ENCODE peak calls at places on chromosomes 2 and 18, in six cellular contexts. Z is aorta, F is transverse colon, E is lower lobe of right lung, I is pancreas, A is A549. X is an unnamed sample.

GRCh38 chr2:62801110-62801509 is 95.6 kb downstream of the EHBP1 start:
- DNase-seq in Z (no peak), F (no peak), E (no peak), I (no peak), A (no peak), X (no peak)

GRCh38 chr2:109168716-109169115 is 39.7 kb downstream of the SH3RF3 start:
- DNase-seq in Z (no peak), F (no peak), E (no peak), I (no peak), A (no peak), X (no peak)

GRCh38 chr2:36965751-36966369 is 476 bp downstream of the STRN start:
- DNase-seq in Z (peak; percentile 84), F (peak; percentile 48), E (peak; percentile 62), I (peak; percentile 55), A (peak; percentile 53), X (peak; percentile 16)

GRCh38 chr18:28039078-28039477 is 137.9 kb downstream of the CDH2 start:
- DNase-seq in Z (no peak), F (no peak), E (no peak), I (no peak), A (peak; percentile 74), X (no peak)

GRCh38 chr2:71665168-71666093 is 212.1 kb downstream of the DYSF start:
- DNase-seq in Z (peak; percentile 39), F (peak; percentile 40), E (no peak), I (peak; percentile 36), A (no peak), X (no peak)

GRCh38 chr2:144453039-144453336 is 66.9 kb downstream of the ZEB2 start:
- DNase-seq in Z (no peak), F (no peak), E (no peak), I (no peak), A (peak; percentile 21), X (no peak)

GRCh38 chr2:45585267-45585861 is 25.7 kb downstream of the SRBD1 start:
- DNase-seq in Z (no peak), F (no peak), E (no peak), I (no peak), A (peak; percentile 77), X (peak; percentile 19)

GRCh38 chr2:171141320-171141719 is 19.4 kb downstream of the TLK1 start:
- DNase-seq in Z (no peak), F (no peak), E (no peak), I (no peak), A (no peak), X (no peak)

GRCh38 chr18:23330423-23330822 is 122.7 kb upstream of the RIOK3 start:
- DNase-seq in Z (no peak), F (peak; percentile 44), E (peak; percentile 55), I (no peak), A (no peak), X (no peak)

GRCh38 chr2:82731824-82732223 is 1727.3 kb downstream of the SUCLG1 start:
- DNase-seq in Z (no peak), F (no peak), E (no peak), I (no peak), A (no peak), X (no peak)

GRCh38 chr18:63451774-63452173 is 25.0 kb upstream of the SERPINB5 start:
- DNase-seq in Z (no peak), F (peak; percentile 60), E (no peak), I (no peak), A (no peak), X (no peak)

GRCh38 chr2:209368924-209369323 is 54.9 kb upstream of the MAP2 start:
- DNase-seq in Z (peak; percentile 77), F (peak; percentile 48), E (peak; percentile 72), I (no peak), A (peak; percentile 83), X (no peak)

GRCh38 chr2:205934443-205934842 is 151.5 kb downstream of the INO80D start:
- DNase-seq in Z (no peak), F (no peak), E (no peak), I (no peak), A (peak; percentile 54), X (no peak)

GRCh38 chr2:164903214-164903613 is 52.1 kb downstream of the SLC38A11 start:
- DNase-seq in Z (no peak), F (no peak), E (no peak), I (no peak), A (no peak), X (no peak)

GRCh38 chr2:234156326-234156725 is 105.8 kb downstream of the SPP2 start:
- DNase-seq in Z (no peak), F (no peak), E (no peak), I (no peak), A (no peak), X (no peak)

GRCh38 chr2:234377761-234378341 is 119.0 kb downstream of the ARL4C start:
- DNase-seq in Z (no peak), F (no peak), E (no peak), I (no peak), A (no peak), X (no peak)

GRCh38 chr2:237062585-237062984 is 23.1 kb upstream of the COPS8 start:
- DNase-seq in Z (no peak), F (no peak), E (no peak), I (no peak), A (no peak), X (no peak)

GRCh38 chr18:7568426-7568825 is 1.3 kb downstream of the PTPRM start:
- DNase-seq in Z (peak; percentile 87), F (peak; percentile 9), E (peak; percentile 62), I (peak; percentile 84), A (no peak), X (no peak)

GRCh38 chr2:177989029-177989885 is 83.3 kb downstream of the PDE11A start:
- DNase-seq in Z (no peak), F (no peak), E (no peak), I (no peak), A (peak; percentile 53), X (no peak)

GRCh38 chr2:9333591-9334171 is 89.6 kb downstream of the ITGB1BP1 start:
- DNase-seq in Z (no peak), F (peak; percentile 72), E (no peak), I (no peak), A (peak; percentile 83), X (no peak)

GRCh38 chr18:39672171-39672570 is 2106.6 kb upstream of the CELF4 start:
- DNase-seq in Z (no peak), F (no peak), E (no peak), I (no peak), A (no peak), X (no peak)

GRCh38 chr2:54088191-54088634 is 27.2 kb upstream of the ACYP2 start:
- DNase-seq in Z (no peak), F (no peak), E (no peak), I (peak; percentile 23), A (no peak), X (no peak)
- H3K4me1 ChIP-seq in Z (no peaks in the 10 kb centered on the region), F (no peaks in the 10 kb centered on the region), E (peaks cover 4% of the 10 kb centered on the region), I (no peaks in the 10 kb centered on the region), A (no peaks in the 10 kb centered on the region), X (peaks cover 7% of the 10 kb centered on the region)

DNA sequence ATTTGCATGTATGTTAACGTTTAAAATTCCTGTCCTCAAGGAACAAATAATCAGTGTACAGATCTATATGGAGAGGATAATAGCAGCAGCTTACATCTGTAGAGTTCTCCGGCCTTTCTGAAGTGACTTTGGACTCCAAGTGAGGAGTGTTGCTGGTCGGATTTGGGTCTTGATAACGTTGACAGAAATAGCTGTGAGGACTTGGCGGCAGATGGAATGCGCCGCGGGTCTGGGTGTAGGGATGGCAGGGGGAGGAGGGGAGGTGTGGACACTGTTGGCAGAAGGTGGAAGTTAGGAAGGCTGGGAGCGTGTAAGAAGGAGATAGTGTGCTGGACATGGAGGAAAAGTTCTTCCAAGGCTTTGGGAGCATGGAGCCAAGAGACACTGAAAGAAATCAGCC is 170.9 kb upstream of the GATA6 start:
- DNase-seq in Z (no peak), F (no peak), E (no peak), I (no peak), A (no peak), X (no peak)
- H3K4me1 ChIP-seq in Z (no peaks in the 10 kb centered on the region), F (no peaks in the 10 kb centered on the region), E (no peaks in the 10 kb centered on the region), I (peaks cover 21% of the 10 kb centered on the region), A (no peaks in the 10 kb centered on the region), X (no peaks in the 10 kb centered on the region)

DNA sequence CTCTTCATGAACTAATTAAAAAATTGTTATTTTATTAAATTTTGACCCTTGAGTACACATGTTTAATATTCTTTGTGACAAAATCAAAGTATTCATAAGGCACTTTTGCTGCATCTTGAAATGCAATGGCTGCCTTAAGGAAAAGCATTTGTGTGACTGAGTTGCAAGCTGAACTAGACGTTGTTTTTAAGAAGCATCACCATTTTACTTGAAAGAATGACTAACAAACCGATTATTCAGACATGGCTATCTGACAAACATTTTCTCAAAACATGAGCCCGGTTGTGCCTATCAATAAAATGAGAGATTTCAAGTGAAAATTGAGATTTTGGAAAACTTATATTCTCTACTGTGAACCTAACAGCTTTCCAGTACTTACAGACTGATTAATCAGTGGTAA is 2.8 kb downstream of the GCFC2 start:
- DNase-seq in Z (no peak), F (no peak), E (no peak), I (no peak), A (no peak), X (no peak)
- H3K4me1 ChIP-seq in Z (peaks cover 2% of the 10 kb centered on the region), F (peaks cover 15% of the 10 kb centered on the region), E (peaks cover 16% of the 10 kb centered on the region), I (no peaks in the 10 kb centered on the region), A (peaks cover 18% of the 10 kb centered on the region), X (peaks cover 13% of the 10 kb centered on the region)

DNA sequence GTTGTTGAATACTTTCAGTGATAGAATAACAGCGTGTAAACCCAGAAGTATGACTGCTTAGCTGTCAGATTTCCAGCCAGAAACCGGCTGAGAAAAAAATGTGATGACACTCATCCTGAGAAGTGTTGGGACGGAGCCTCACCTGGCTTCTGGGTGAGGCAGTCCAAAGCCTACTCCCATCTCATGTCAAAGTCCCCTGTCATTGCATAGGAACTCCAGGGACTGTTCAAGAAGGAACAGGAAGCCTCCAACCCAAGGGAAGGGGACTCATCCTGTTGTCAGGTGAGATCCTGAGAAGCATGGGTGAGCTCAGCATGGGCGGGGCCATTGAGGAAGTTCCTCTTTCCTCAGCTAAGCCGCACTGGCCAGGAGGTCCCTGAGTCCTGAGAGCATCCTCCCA is 11.3 kb upstream of the CHRNA1 start:
- DNase-seq in Z (no peak), F (peak; percentile 19), E (no peak), I (no peak), A (no peak), X (no peak)
- H3K4me1 ChIP-seq in Z (no peaks in the 10 kb centered on the region), F (peaks cover 5% of the 10 kb centered on the region), E (peaks cover 18% of the 10 kb centered on the region), I (no peaks in the 10 kb centered on the region), A (peaks cover 7% of the 10 kb centered on the region), X (peaks cover 28% of the 10 kb centered on the region)